ENCODE peak calls at places on chromosomes 11 and 22, in eight cellular contexts. B, O, S, Q, Y, G, L and R are unnamed samples.

GRCh38 chr11:64787526-64788320 is 9.4 kb upstream of the SF1 start:
- DNase-seq in Q (peak; percentile 89), S (peak; percentile 83), O (peak; percentile 50), Y (peak; percentile 33), L (peak; percentile 81), G (peak; percentile 75), B (no peak), R (peak; percentile 58)

GRCh38 chr22:42680648-42681047 is 31.5 kb upstream of the CYB5R3 start:
- DNase-seq in O (no peak), Y (peak; percentile 98), S (peak; percentile 37), L (no peak), Q (peak; percentile 64), G (no peak), B (peak; percentile 66), R (no peak)

GRCh38 chr22:20926243-20926642 is 9.0 kb downstream of the CRKL start:
- DNase-seq in L (no peak), Q (no peak), B (no peak), O (no peak), Y (no peak), G (peak; percentile 38), S (no peak), R (no peak)

GRCh38 chr22:20002098-20002497 is 14.5 kb downstream of the ARVCF start:
- DNase-seq in Y (no peak), G (no peak), Q (no peak), S (no peak), B (no peak), L (no peak), O (no peak), R (no peak)

GRCh38 chr22:39926175-39927152 is 25.6 kb downstream of the GRAP2 start:
- DNase-seq in Q (no peak), B (no peak), S (no peak), G (no peak), L (no peak), O (peak; percentile 17), Y (no peak), R (no peak)

GRCh38 chr11:69635804-69636511 is 5.0 kb upstream of the CCND1 start:
- DNase-seq in S (no peak), L (no peak), Q (no peak), B (no peak), O (no peak), G (no peak), Y (no peak), R (no peak)

GRCh38 chr22:44317163-44317455 is 4.4 kb upstream of the SHISAL1 start:
- DNase-seq in S (no peak), L (no peak), G (no peak), O (no peak), B (no peak), Y (no peak), Q (no peak), R (no peak)

GRCh38 chr11:35303596-35304392 is 115.6 kb downstream of the SLC1A2 start:
- DNase-seq in G (no peak), Y (peak; percentile 79), L (peak; percentile 59), B (no peak), S (peak; percentile 57), O (peak; percentile 68), Q (peak; percentile 55), R (no peak)

GRCh38 chr22:49958462-49958921 is 2.1 kb upstream of the PIM3 start:
- DNase-seq in O (no peak), Q (no peak), L (no peak), Y (no peak), G (no peak), B (no peak), S (no peak), R (no peak)

GRCh38 chr11:36577859-36578258 is 10.1 kb downstream of the RAG1 start:
- DNase-seq in G (no peak), Y (peak; percentile 14), L (no peak), B (no peak), S (no peak), Q (no peak), O (no peak), R (no peak)

GRCh38 chr11:95147364-95147905 is 57.8 kb downstream of the ENDOD1 start:
- DNase-seq in O (no peak), L (peak; percentile 14), S (peak; percentile 80), G (peak; percentile 83), Y (peak; percentile 93), Q (peak; percentile 30), B (peak; percentile 34), R (no peak)

GRCh38 chr11:130389315-130389935 is 39.0 kb downstream of the ADAMTS8 start:
- DNase-seq in Y (no peak), Q (no peak), S (no peak), L (no peak), G (no peak), B (no peak), O (no peak), R (no peak)

GRCh38 chr11:31810779-31811647 is at the start of gene PAX6:
- DNase-seq in B (peak; percentile 21), O (no peak), G (peak; percentile 57), Q (peak; percentile 73), S (peak; percentile 66), Y (peak; percentile 19), L (peak; percentile 60), R (peak; percentile 50)

GRCh38 chr11:109062445-109062844 is 359.5 kb upstream of the C11orf87 start:
- DNase-seq in B (no peak), O (no peak), L (no peak), S (no peak), Y (peak; percentile 71), G (no peak), Q (no peak), R (no peak)

GRCh38 chr11:130599073-130599654 is 150.7 kb downstream of the ADAMTS15 start:
- DNase-seq in Q (no peak), G (no peak), O (no peak), S (peak; percentile 64), B (no peak), L (peak; percentile 57), Y (peak; percentile 50), R (no peak)

GRCh38 chr11:82041764-82042163 is 691.9 kb downstream of the FAM181B start:
- DNase-seq in Q (no peak), O (no peak), Y (no peak), L (no peak), B (no peak), S (no peak), G (no peak), R (no peak)

GRCh38 chr11:69962152-69962551 is 116.0 kb upstream of the ANO1 start:
- DNase-seq in O (no peak), Q (peak; percentile 59), G (peak; percentile 75), L (no peak), Y (peak; percentile 42), S (no peak), B (peak; percentile 77), R (no peak)

GRCh38 chr22:20551805-20552449 is 44.5 kb downstream of the MED15 start:
- DNase-seq in S (no peak), Q (no peak), G (no peak), L (peak; percentile 85), Y (no peak), O (no peak), B (no peak), R (no peak)

GRCh38 chr11:110711776-110712642 is at the start of gene ARHGAP20:
- DNase-seq in B (no peak), Y (peak; percentile 71), G (peak; percentile 66), O (peak; percentile 42), S (peak; percentile 72), L (peak; percentile 65), Q (peak; percentile 15), R (peak; percentile 41)

GRCh38 chr11:134120143-134120850 is 51.4 kb downstream of the JAM3 start:
- DNase-seq in Q (no peak), G (no peak), L (peak; percentile 13), O (peak; percentile 64), Y (peak; percentile 97), S (peak; percentile 68), B (no peak), R (peak; percentile 43)

DNA sequence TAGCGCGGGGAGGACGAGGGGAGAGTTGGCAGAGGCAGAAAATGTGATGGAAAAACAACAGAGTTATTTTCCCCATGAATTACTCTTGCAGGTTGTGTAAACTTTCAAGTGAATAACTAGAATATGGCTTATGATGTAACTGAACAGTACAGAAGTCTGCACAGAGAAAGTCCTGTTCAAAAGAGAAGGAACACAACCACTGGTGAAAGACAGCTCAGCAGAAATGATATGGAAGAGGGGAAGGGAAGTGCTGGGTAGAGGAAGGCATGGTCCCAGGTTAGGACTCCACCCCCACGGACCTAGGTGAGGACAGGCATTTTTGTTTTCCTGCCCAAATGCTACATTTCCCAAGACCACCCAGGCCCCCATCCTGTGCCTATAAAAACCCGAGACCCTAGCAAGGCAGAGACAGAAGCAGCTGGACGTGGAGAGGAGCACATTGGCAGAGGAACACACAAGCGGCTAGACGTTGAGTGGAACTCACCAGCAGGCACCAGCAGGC is 77.7 kb downstream of the MAML2 start:
- DNase-seq in Y (no peak), S (no peak), G (no peak), O (no peak), B (no peak), Q (no peak), L (no peak), R (no peak)
- H3K4me1 ChIP-seq in Y (peaks cover 18% of the 10 kb centered on the region), S (peaks cover 45% of the 10 kb centered on the region), G (no peaks in the 10 kb centered on the region), O (no peaks in the 10 kb centered on the region), B (peaks cover 9% of the 10 kb centered on the region), Q (peaks cover 21% of the 10 kb centered on the region), L (peaks cover 16% of the 10 kb centered on the region), R (peaks cover 11% of the 10 kb centered on the region)

GRCh38 chr11:933002-933820 is 7.5 kb downstream of the AP2A2 start:
- DNase-seq in B (no peak), S (no peak), O (no peak), G (no peak), Y (no peak), L (no peak), Q (no peak), R (no peak)

GRCh38 chr11:931385-931784 is 5.7 kb downstream of the AP2A2 start:
- DNase-seq in S (no peak), Q (no peak), O (no peak), B (no peak), L (no peak), G (no peak), Y (no peak), R (no peak)

GRCh38 chr11:934437-934950 is 8.8 kb downstream of the AP2A2 start:
- DNase-seq in G (no peak), Y (no peak), S (no peak), L (no peak), O (no peak), Q (no peak), B (no peak), R (no peak)

GRCh38 chr11:933936-934335 is 8.3 kb downstream of the AP2A2 start:
- DNase-seq in Q (no peak), S (no peak), Y (no peak), B (no peak), O (no peak), G (no peak), L (no peak), R (no peak)

GRCh38 chr11:932435-932834 is 6.8 kb downstream of the AP2A2 start:
- DNase-seq in S (peak; percentile 38), L (no peak), Q (no peak), O (no peak), B (no peak), Y (no peak), G (no peak), R (no peak)
- TF ChIP-seq POLR2A in S (no peak), L (no peak), Q (no peak), O (no peak), B (no peak), Y (no peak), G (no peak), R (no peak)

GRCh38 chr11:76667271-76667818 is 3.2 kb downstream of the LRRC32 start:
- DNase-seq in L (no peak), G (no peak), Y (no peak), S (no peak), Q (no peak), B (no peak), O (no peak), R (peak; percentile 37)
- H3K27ac ChIP-seq in L (no peak overlapping the region), G (no peak overlapping the region), Y (no peak overlapping the region), S (no peak overlapping the region), Q (no peak overlapping the region), B (no peak overlapping the region), O (no peak overlapping the region), R (no peak overlapping the region)

GRCh38 chr11:44943118-44943517 is 7.6 kb downstream of the TP53I11 start:
- DNase-seq in Q (no peak), G (no peak), B (no peak), Y (no peak), O (no peak), S (no peak), L (peak; percentile 26), R (no peak)
- H3K4me1 ChIP-seq in Q (peaks cover 4% of the 10 kb centered on the region), G (peaks cover 7% of the 10 kb centered on the region), B (no peaks in the 10 kb centered on the region), Y (no peaks in the 10 kb centered on the region), O (no peaks in the 10 kb centered on the region), S (peaks cover 4% of the 10 kb centered on the region), L (peaks cover 30% of the 10 kb centered on the region), R (no peaks in the 10 kb centered on the region)